ENCODE peak calls at places on chromosomes 5 and 9, in five cellular contexts. R is stimulated activated naive CD8-positive, alpha-beta T cell treated with anti-CD3 and anti-CD28 coated beads, Interleukin-15, amount 100 ng/mL, for 72 hours; S is mesothelial cell of epicardium; D is cardiac fibroblast; B is T-helper 17 cell. A is an unnamed sample.

GRCh38 chr5:33631786-33632185 is 191.0 kb downstream of the TARS1 start:
- DNase-seq in R (no peak), S (no peak), D (peak), B (no peak), A (no peak)

GRCh38 chr5:115685480-115685879 is 59.6 kb upstream of the TMED7 start:
- DNase-seq in R (no peak), S (no peak), D (no peak), B (no peak), A (no peak)

GRCh38 chr9:131971482-131972074 is 108.1 kb downstream of the MED27 start:
- DNase-seq in R (no peak), S (no peak), D (no peak), B (no peak), A (no peak)

GRCh38 chr5:69528015-69528414 is 32.0 kb upstream of the GTF2H2C start:
- DNase-seq in R (no peak), S (no peak), D (no peak), B (no peak), A (no peak)

GRCh38 chr5:127706691-127707090 is 3.5 kb downstream of the CCDC192 start:
- DNase-seq in R (no peak), S (no peak), D (no peak), B (no peak), A (no peak)

GRCh38 chr5:172879434-172879828 is 45.4 kb downstream of the ERGIC1 start:
- DNase-seq in R (no peak), S (no peak), D (no peak), B (no peak), A (no peak)

GRCh38 chr5:74949976-74950375 is 83.8 kb upstream of the FAM169A start:
- DNase-seq in R (no peak), S (no peak), D (no peak), B (no peak), A (no peak)

GRCh38 chr5:64165500-64166200 is at the start of gene RNF180:
- DNase-seq in R (peak), S (peak), D (peak), B (no peak), A (no peak)

GRCh38 chr9:91386765-91387164 is 25.0 kb upstream of the AUH start:
- DNase-seq in R (no peak), S (no peak), D (no peak), B (no peak), A (no peak)

GRCh38 chr5:106019271-106019670 is 1651.5 kb downstream of the EFNA5 start:
- DNase-seq in R (no peak), S (no peak), D (peak), B (no peak), A (no peak)

GRCh38 chr5:61333351-61334223 is 1.5 kb downstream of the ZSWIM6 start:
- DNase-seq in R (peak), S (no peak), D (peak), B (peak), A (peak)

GRCh38 chr9:113479150-113479761 is 15.7 kb downstream of the RGS3 start:
- DNase-seq in R (peak), S (no peak), D (no peak), B (no peak), A (no peak)

GRCh38 chr9:33880562-33881089 is 63.7 kb downstream of the UBE2R2 start:
- DNase-seq in R (no peak), S (no peak), D (no peak), B (no peak), A (no peak)

A was measured in T-helper 1 cell.